ENCODE peak calls at places on chromosomes 6 and 20, in seven cellular contexts. Y is GM23248, F is fibroblast of lung, D is astrocyte, L is Karpas-422, N is neural progenitor cell, G is IMR-90. S is an unnamed sample. For H4K20me1, the result is how much of the 10 kb centered on the place peaks cover.

GRCh38 chr6:69138893-69139494 is 503.9 kb downstream of the ADGRB3 start:
- DNase-seq in Y (no peak), L (no peak), N (peak), D (peak), F (no peak), G (no peak), S (no peak)

GRCh38 chr6:134347916-134348805 is 30.2 kb upstream of the SGK1 start:
- DNase-seq in L (no peak), G (peak), F (peak), N (no peak), Y (peak), D (peak), S (peak)

GRCh38 chr6:52352239-52353008 is 9.5 kb upstream of the PAQR8 start:
- DNase-seq in L (peak), N (peak), D (peak), Y (peak), F (peak), G (peak), S (peak)

GRCh38 chr20:39518649-39519048 is 556.5 kb downstream of the DHX35 start:
- DNase-seq in G (no peak), L (no peak), D (no peak), Y (no peak), N (no peak), F (no peak), S (no peak)

GRCh38 chr6:36239710-36240256 is 30.1 kb upstream of the PNPLA1 start:
- DNase-seq in F (no peak), Y (no peak), N (no peak), L (no peak), D (no peak), G (no peak), S (no peak)

GRCh38 chr6:75257661-75258060 is 14.1 kb upstream of the COX7A2 start:
- DNase-seq in F (no peak), L (no peak), Y (no peak), G (no peak), D (no peak), N (no peak), S (no peak)

GRCh38 chr20:64177420-64177783 is 13.2 kb downstream of the MYT1 start:
- DNase-seq in D (no peak), Y (no peak), L (no peak), G (no peak), F (no peak), N (no peak), S (no peak)

GRCh38 chr6:38354905-38355304 is 284.8 kb downstream of the BTBD9 start:
- DNase-seq in F (no peak), G (no peak), N (no peak), D (no peak), Y (no peak), L (no peak), S (no peak)

GRCh38 chr6:110352603-110353303 is 5.4 kb downstream of the METTL24 start:
- DNase-seq in L (no peak), D (peak), G (peak), N (peak), F (peak), Y (no peak), S (no peak)

GRCh38 chr6:63516186-63516944 is 55.9 kb upstream of the LOC128125822 start:
- DNase-seq in F (no peak), Y (peak), G (no peak), D (peak), L (no peak), N (no peak), S (no peak)

GRCh38 chr6:141335889-141336288 is 796.8 kb upstream of the GJE1 start:
- DNase-seq in N (no peak), L (no peak), G (no peak), Y (no peak), D (no peak), F (no peak), S (no peak)

GRCh38 chr6:32181148-32181702 is 2.8 kb downstream of the AGER start:
- DNase-seq in L (no peak), D (no peak), Y (no peak), F (no peak), N (no peak), G (no peak), S (no peak)

GRCh38 chr6:101083533-101084172 is 202.5 kb upstream of the ASCC3 start:
- DNase-seq in L (no peak), Y (peak), N (peak), F (peak), G (peak), D (peak), S (no peak)

GRCh38 chr6:161107779-161108380 is 116.3 kb downstream of the MAP3K4 start:
- DNase-seq in L (no peak), D (no peak), N (no peak), F (no peak), G (no peak), Y (no peak), S (no peak)

GRCh38 chr6:24925661-24926060 is 10.1 kb downstream of the RIPOR2 start:
- DNase-seq in Y (no peak), D (no peak), F (no peak), N (no peak), G (no peak), L (no peak), S (no peak)

GRCh38 chr6:37624606-37625574 is 72.8 kb downstream of the MDGA1 start:
- DNase-seq in F (peak), N (no peak), L (no peak), D (no peak), Y (peak), G (no peak), S (no peak)

GRCh38 chr20:40763646-40764295 is 74.7 kb upstream of the MAFB start:
- DNase-seq in Y (peak), D (peak), F (peak), G (no peak), N (no peak), L (no peak), S (no peak)

GRCh38 chr6:9948600-9949138 is 466.2 kb downstream of the TFAP2A start:
- DNase-seq in F (no peak), L (no peak), N (no peak), Y (peak), D (no peak), G (no peak), S (no peak)

GRCh38 chr20:4633780-4634179 is 87.9 kb upstream of the PRND start:
- DNase-seq in Y (peak), D (peak), G (peak), N (no peak), L (no peak), F (peak), S (no peak)

GRCh38 chr6:109916759-109917158 is 61.4 kb upstream of the GPR6 start:
- DNase-seq in N (no peak), G (no peak), F (no peak), D (no peak), Y (no peak), L (no peak), S (no peak)

GRCh38 chr6:163078712-163079111 is 335.8 kb upstream of the QKI start:
- DNase-seq in Y (no peak), D (no peak), N (no peak), L (no peak), G (no peak), F (no peak), S (no peak)

GRCh38 chr6:113662688-113663333 is 194.3 kb upstream of the MARCKS start:
- DNase-seq in D (no peak), L (no peak), N (no peak), F (no peak), G (no peak), Y (no peak), S (no peak)

GRCh38 chr6:8506123-8506522 is 70.8 kb upstream of the SLC35B3 start:
- DNase-seq in D (no peak), F (no peak), N (peak), Y (no peak), L (no peak), G (no peak), S (no peak)

GRCh38 chr6:130997061-130997753 is 65.8 kb downstream of the EPB41L2 start:
- DNase-seq in G (peak), N (peak), Y (peak), L (no peak), F (peak), D (peak), S (no peak)

GRCh38 chr20:47380481-47380880 is 24.0 kb upstream of the ZMYND8 start:
- DNase-seq in L (peak), F (no peak), N (no peak), D (peak), Y (no peak), G (peak), S (no peak)

GRCh38 chr6:5481024-5481423 is 219.7 kb downstream of the FARS2 start:
- DNase-seq in D (no peak), G (no peak), N (peak), F (no peak), L (no peak), Y (no peak), S (no peak)

GRCh38 chr6:106084106-106084963 is 1.8 kb upstream of the PRDM1 start:
- DNase-seq in N (peak), Y (peak), F (peak), G (peak), D (peak), L (peak), S (no peak)

GRCh38 chr6:53862517-53863457 is 68.0 kb downstream of the LRRC1 start:
- DNase-seq in N (no peak), L (no peak), Y (peak), D (peak), F (peak), G (peak), S (no peak)

GRCh38 chr6:1390071-1390804 is 862 bp downstream of the FOXF2 start:
- DNase-seq in D (peak), Y (peak), F (peak), L (no peak), G (peak), N (peak), S (no peak)

GRCh38 chr6:15308445-15309213 is 62.8 kb downstream of the JARID2 start:
- DNase-seq in N (no peak), Y (peak), F (no peak), G (peak), D (peak), L (no peak), S (no peak)
- H4K20me1 ChIP-seq in N (half or more), Y (under half), F (under half), G (half or more), D (half or more), L (half or more), S (under half)

DNA sequence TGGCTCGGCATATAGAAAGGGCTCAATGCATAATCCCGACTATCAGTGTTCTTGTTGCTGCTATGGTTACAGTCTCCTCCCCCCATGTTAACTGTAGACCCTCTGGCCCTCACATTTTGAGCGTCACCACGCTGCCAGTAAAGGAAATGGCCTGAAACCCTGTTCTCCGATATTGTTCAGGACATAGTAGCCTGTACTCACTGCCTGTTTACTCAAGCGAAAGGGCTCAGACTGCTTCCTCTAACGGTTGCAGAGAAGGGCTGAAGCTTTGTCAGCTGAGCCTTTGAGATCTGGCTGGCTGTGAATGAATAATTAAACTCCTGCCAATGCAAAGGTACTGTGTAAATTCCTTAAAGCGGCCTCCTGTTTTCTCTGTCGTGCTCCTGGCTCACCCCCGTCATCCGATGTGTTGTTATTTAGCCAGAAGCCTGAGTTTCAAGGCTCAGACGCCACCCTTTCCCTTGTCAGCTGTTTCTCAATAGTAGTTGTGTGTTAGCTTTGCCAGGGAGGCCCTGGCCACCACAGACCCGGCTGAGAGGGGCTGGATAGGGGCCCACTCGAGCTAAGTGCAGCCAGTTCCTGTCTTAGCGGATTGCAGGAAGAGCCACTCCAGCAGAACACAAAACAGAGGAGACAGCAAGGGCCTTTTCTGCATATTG is 31.2 kb upstream of the RALGAPA2 start:
- DNase-seq in N (peak), G (no peak), Y (no peak), L (no peak), D (peak), F (peak), S (no peak)
- H3K9ac ChIP-seq in N (no peak), G (no peak), Y (no peak), L (no peak), D (no peak), F (no peak), S (no peak)

GRCh38 chr6:15290962-15291704 is 45.3 kb downstream of the JARID2 start:
- DNase-seq in L (no peak), N (peak), F (no peak), G (no peak), D (no peak), Y (no peak), S (no peak)

GRCh38 chr6:15288856-15289255 is 43.0 kb downstream of the JARID2 start:
- DNase-seq in L (no peak), F (no peak), D (no peak), N (no peak), G (no peak), Y (no peak), S (no peak)

GRCh38 chr6:15292721-15293302 is 46.9 kb downstream of the JARID2 start:
- DNase-seq in F (no peak), Y (no peak), L (no peak), D (no peak), G (no peak), N (no peak), S (no peak)

GRCh38 chr6:15287670-15288069 is 41.8 kb downstream of the JARID2 start:
- DNase-seq in D (no peak), F (no peak), N (no peak), G (no peak), Y (no peak), L (peak), S (no peak)

DNA sequence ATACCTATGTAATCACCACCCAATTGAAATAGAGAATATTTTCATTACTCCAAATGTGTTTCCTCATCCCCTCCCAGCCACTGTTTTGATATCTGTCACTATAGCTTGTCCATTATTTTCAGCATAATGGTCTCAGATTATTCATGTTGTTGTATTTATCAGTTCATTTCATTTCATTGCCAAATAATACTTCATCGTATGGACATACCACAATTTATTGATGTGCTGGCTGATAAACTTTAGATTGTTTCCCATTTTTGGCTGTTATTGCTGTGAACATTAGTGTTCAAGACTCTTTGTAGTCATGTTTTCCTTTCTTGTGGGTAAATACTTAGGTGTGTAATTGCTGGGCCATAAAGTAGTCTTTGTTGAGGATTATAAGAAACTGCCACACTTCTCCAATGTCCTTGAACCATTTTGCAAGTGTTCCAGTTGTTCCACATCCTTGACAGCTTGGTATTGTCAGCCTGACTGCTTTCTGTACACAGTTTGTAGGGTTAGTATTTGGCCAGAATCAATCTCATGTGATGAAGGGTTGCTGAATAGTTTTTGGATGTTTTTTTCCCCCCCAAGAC is 44.3 kb downstream of the JARID2 start:
- DNase-seq in D (no peak), N (no peak), F (peak), L (no peak), Y (no peak), G (no peak), S (no peak)
- H4K20me1 ChIP-seq in D (half or more), N (half or more), F (under half), L (under half), Y (under half), G (half or more), S (under half)

DNA sequence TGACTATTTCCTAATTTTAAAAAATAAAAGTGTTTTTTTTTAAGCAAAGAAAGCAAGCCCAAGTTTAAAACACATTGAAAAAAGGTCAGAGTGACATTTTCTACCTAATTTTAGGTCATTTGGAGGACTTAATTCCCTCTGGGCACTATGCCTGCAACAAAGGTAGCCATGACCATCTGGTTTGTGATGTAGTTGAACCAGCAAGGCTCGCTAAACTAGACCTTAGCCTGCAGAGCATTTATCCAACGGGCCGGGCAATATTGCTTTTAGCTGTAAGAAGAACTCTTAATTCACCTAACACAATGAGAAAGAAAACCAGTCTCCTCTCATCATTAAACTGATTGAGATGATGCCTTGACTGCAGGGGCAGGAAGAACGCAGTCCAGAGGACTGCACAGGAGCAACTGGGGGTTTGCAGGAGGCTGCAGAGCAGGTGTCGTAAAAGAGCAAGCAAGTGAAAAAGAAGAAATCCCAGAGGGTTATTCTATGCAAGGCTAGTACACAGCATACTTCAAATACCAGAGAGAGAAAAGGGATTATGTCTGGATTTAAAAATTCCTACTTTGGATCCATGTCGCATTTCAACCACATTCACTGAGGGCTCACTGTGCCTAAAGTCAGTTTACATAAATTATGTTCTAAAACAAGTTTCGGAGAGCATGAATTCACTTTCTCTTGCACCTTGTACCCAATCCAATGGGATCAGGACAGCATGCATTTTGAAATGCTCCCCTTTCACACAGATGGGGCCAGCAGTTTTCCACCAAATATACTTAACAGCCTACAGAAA is 12.8 kb downstream of the TRAF3IP2 start:
- DNase-seq in Y (no peak), G (no peak), N (peak), D (no peak), L (no peak), F (no peak), S (no peak)
- H3K9ac ChIP-seq in Y (peak), G (no peak), N (no peak), D (no peak), L (no peak), F (no peak), S (peak)

GRCh38 chr20:49166534-49167449 is 21.3 kb downstream of the STAU1 start:
- DNase-seq in D (no peak), F (no peak), G (no peak), L (no peak), Y (no peak), N (no peak), S (no peak)

GRCh38 chr20:49165611-49166010 is 22.5 kb downstream of the STAU1 start:
- DNase-seq in D (no peak), F (no peak), G (no peak), Y (no peak), L (no peak), N (no peak), S (no peak)

GRCh38 chr20:49161428-49162152 is 26.5 kb downstream of the STAU1 start:
- DNase-seq in F (no peak), Y (peak), G (no peak), D (no peak), L (no peak), N (no peak), S (no peak)

GRCh38 chr20:49160057-49160929 is 27.8 kb downstream of the STAU1 start:
- DNase-seq in Y (no peak), G (no peak), D (no peak), N (no peak), F (no peak), L (no peak), S (no peak)

GRCh38 chr20:49163696-49164095 is 24.4 kb downstream of the STAU1 start:
- DNase-seq in Y (no peak), G (no peak), D (no peak), F (no peak), L (no peak), N (no peak), S (no peak)
- H4K20me1 ChIP-seq in Y (under half), G (under half), D (half or more), F (under half), L (under half), N (half or more), S (under half)

GRCh38 chr6:31179042-31179386 is 8.5 kb upstream of the POU5F1 start:
- DNase-seq in D (no peak), G (no peak), F (no peak), Y (no peak), N (no peak), L (no peak), S (no peak)
- H3K9ac ChIP-seq in D (no peak), G (no peak), F (no peak), Y (no peak), N (no peak), L (no peak), S (no peak)

DNA sequence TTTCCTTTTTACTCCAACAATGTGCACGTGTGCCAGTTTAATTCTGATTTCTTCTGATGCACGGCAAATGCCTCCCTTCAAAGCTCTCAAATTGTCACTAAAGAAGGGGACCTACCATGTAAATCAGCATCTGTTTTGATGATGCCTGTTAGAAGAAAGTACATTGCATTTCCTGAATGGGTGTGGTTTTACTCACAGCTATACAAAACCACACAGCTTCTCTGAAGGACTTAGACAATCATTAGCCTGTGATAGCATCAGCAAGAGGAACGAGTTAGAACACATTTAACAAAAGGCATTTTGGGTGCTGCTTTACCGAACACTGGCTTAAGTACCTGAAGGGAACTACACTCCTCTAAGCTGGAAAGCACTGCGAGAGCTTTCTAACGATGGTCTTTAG is 109.4 kb downstream of the ATXN1 start:
- DNase-seq in Y (no peak), N (no peak), G (no peak), D (no peak), F (no peak), L (peak), S (no peak)
- H4K20me1 ChIP-seq in Y (under half), N (under half), G (under half), D (under half), F (under half), L (under half), S (under half)

S was measured in keratinocyte.